ENCODE peak calls at places on chromosomes 4 and X, in ten cellular contexts. Y is GM04503; T is activated CD8-positive, alpha-beta memory T cell treated with anti-CD3 and anti-CD28 coated beads for 4 hours; S is activated naive CD4-positive, alpha-beta T cell treated with Interleukin-2 at 50 U/mL for 16 hours; W is IMR-90; C is NCI-H226; I is cardiac muscle cell; M is CD4-positive, CD25-positive, alpha-beta regulatory T cell; R is sigmoid colon; Q is activated gamma-delta T cell treated with Interleukin-2 at 50 U/mL for 16 hours. J is an unnamed sample.
A peak's percentile ranks its signal among the peaks of the same experiment; 100 is the strongest.

GRCh38 chr4:41146716-41147506 is 67.4 kb downstream of the APBB2 start:
- DNase-seq in C (no peak), Y (peak; percentile 34), S (no peak), R (no peak), Q (no peak), T (no peak), M (no peak), I (peak; percentile 46), W (peak; percentile 54), J (no peak)

GRCh38 chr4:125085-125820 is 952 bp downstream of the ZNF718 start:
- DNase-seq in W (peak; percentile 17), S (no peak), M (no peak), C (peak; percentile 53), Y (peak; percentile 3), R (no peak), I (peak; percentile 37), T (no peak), Q (peak; percentile 20), J (peak; percentile 42)

GRCh38 chr4:170007113-170007512 is 19.1 kb downstream of the MFAP3L start:
- DNase-seq in Q (no peak), S (no peak), C (no peak), R (no peak), W (no peak), T (no peak), M (no peak), Y (no peak), I (no peak), J (no peak)

GRCh38 chr4:2048831-2049230 is 10.3 kb upstream of the NAT8L start:
- DNase-seq in I (no peak), Q (no peak), T (no peak), S (no peak), Y (no peak), M (no peak), R (no peak), C (peak; percentile 39), W (no peak), J (no peak)

GRCh38 chr4:77818077-77818666 is 996 bp downstream of the CNOT6L start:
- DNase-seq in I (peak; percentile 87), C (peak; percentile 74), Q (peak; percentile 37), W (peak; percentile 83), R (peak; percentile 88), M (peak; percentile 33), Y (peak; percentile 47), T (no peak), S (peak; percentile 45), J (peak; percentile 58)

GRCh38 chr4:41531561-41532245 is 6.3 kb upstream of the LIMCH1 start:
- DNase-seq in R (no peak), Q (no peak), C (no peak), Y (no peak), W (no peak), S (no peak), T (no peak), M (no peak), I (no peak), J (no peak)

GRCh38 chrX:148422531-148422930 is 77.9 kb upstream of the AFF2 start:
- DNase-seq in T (no peak), C (no peak), Q (no peak), M (no peak), W (no peak), I (no peak), R (no peak), S (no peak), Y (no peak), J (no peak)

GRCh38 chr4:58163172-58163571 is 1053.0 kb upstream of the IGFBP7 start:
- DNase-seq in Q (no peak), S (no peak), I (no peak), R (no peak), C (no peak), W (no peak), M (no peak), Y (no peak), T (no peak), J (no peak)

GRCh38 chr4:111266937-111267336 is 644.1 kb upstream of the PITX2 start:
- DNase-seq in Q (no peak), M (no peak), T (no peak), R (no peak), S (no peak), W (no peak), C (no peak), I (no peak), Y (no peak), J (no peak)

GRCh38 chrX:53188763-53189162 is 36.2 kb downstream of the KDM5C start:
- DNase-seq in W (peak; percentile 39), M (no peak), I (no peak), C (no peak), S (peak; percentile 39), R (no peak), Q (no peak), Y (no peak), T (no peak), J (peak; percentile 25)

GRCh38 chr4:187016101-187016500 is 292.4 kb upstream of the FAT1 start:
- DNase-seq in S (no peak), T (no peak), I (no peak), W (no peak), C (no peak), M (no peak), Y (no peak), Q (no peak), R (no peak), J (no peak)

GRCh38 chr4:173765731-173766130 is 235.7 kb upstream of the HAND2 start:
- DNase-seq in S (no peak), Y (no peak), M (no peak), W (no peak), C (no peak), T (no peak), I (no peak), Q (no peak), R (no peak), J (no peak)

GRCh38 chr4:128427832-128428366 is 140.3 kb upstream of the PGRMC2 start:
- DNase-seq in C (peak; percentile 79), W (peak; percentile 68), T (no peak), R (no peak), S (no peak), I (peak; percentile 85), Q (no peak), Y (peak; percentile 32), M (no peak), J (no peak)

GRCh38 chr4:17613761-17614415 is 553 bp upstream of the MED28 start:
- DNase-seq in M (peak; percentile 14), R (peak; percentile 76), I (peak; percentile 68), W (peak; percentile 87), Y (peak; percentile 63), Q (no peak), T (no peak), C (peak; percentile 38), S (peak; percentile 16), J (peak; percentile 18)

GRCh38 chr4:67909910-67910905 is 26.4 kb upstream of the TMPRSS11D start:
- DNase-seq in T (no peak), M (no peak), Y (no peak), Q (no peak), C (no peak), S (no peak), R (no peak), W (peak; percentile 25), I (peak; percentile 46), J (no peak)

GRCh38 chr4:121728798-121729226 is 32.0 kb upstream of the ANXA5 start:
- DNase-seq in I (peak; percentile 57), T (no peak), S (no peak), Y (peak; percentile 97), W (peak; percentile 89), R (no peak), M (no peak), C (peak; percentile 69), Q (no peak), J (no peak)

GRCh38 chr4:2592572-2592971 is 56.1 kb downstream of the FAM193A start:
- DNase-seq in R (no peak), S (no peak), I (no peak), Y (no peak), C (no peak), T (no peak), W (no peak), M (no peak), Q (no peak), J (no peak)

GRCh38 chr4:4670869-4671268 is 129.0 kb upstream of the STX18 start:
- DNase-seq in T (no peak), C (no peak), R (no peak), W (no peak), Q (no peak), S (no peak), M (no peak), Y (no peak), I (no peak), J (no peak)

GRCh38 chrX:50206753-50207152 is 2.2 kb downstream of the CCNB3 start:
- DNase-seq in S (no peak), M (no peak), W (no peak), R (no peak), C (no peak), T (no peak), Q (no peak), I (no peak), Y (no peak), J (no peak)

GRCh38 chrX:109926743-109927662 is 75.9 kb upstream of the TMEM164 start:
- DNase-seq in C (no peak), I (no peak), R (no peak), Y (no peak), T (no peak), W (no peak), M (no peak), Q (no peak), S (no peak), J (no peak)

GRCh38 chrX:45799576-45799975 is 598.9 kb upstream of the DIPK2B start:
- DNase-seq in W (no peak), Y (no peak), T (no peak), Q (no peak), I (no peak), S (no peak), M (no peak), R (no peak), C (no peak), J (no peak)

GRCh38 chr4:141913928-141914327 is 277.5 kb downstream of the IL15 start:
- DNase-seq in T (no peak), Y (no peak), M (no peak), I (peak; percentile 23), W (peak; percentile 29), C (no peak), Q (no peak), S (no peak), R (no peak), J (no peak)

GRCh38 chrX:112734250-112734649 is 54.5 kb upstream of the LHFPL1 start:
- DNase-seq in W (peak; percentile 14), I (peak; percentile 1), C (no peak), M (no peak), Q (no peak), S (no peak), Y (no peak), R (no peak), T (no peak), J (no peak)

GRCh38 chr4:2007804-2008670 is 737 bp downstream of the NELFA start:
- DNase-seq in W (peak; percentile 9), C (no peak), S (no peak), I (peak; percentile 12), Q (no peak), M (no peak), Y (no peak), T (no peak), R (no peak), J (no peak)

GRCh38 chrX:48578661-48579128 is 4.4 kb downstream of the RBM3 start:
- DNase-seq in M (no peak), S (no peak), R (no peak), I (no peak), W (no peak), Y (no peak), C (no peak), Q (no peak), T (no peak), J (no peak)

GRCh38 chr4:81930506-81931238 is 443.1 kb downstream of the HNRNPD start:
- DNase-seq in T (no peak), Y (no peak), R (no peak), S (no peak), Q (no peak), C (no peak), W (no peak), M (no peak), I (no peak), J (no peak)

GRCh38 chrX:51891821-51892551 is 1.4 kb upstream of the MAGED1 start:
- DNase-seq in C (no peak), Q (no peak), I (peak; percentile 72), M (no peak), R (peak; percentile 74), S (no peak), W (peak; percentile 69), Y (peak; percentile 84), T (no peak), J (no peak)

GRCh38 chrX:45769919-45770582 is 569.4 kb upstream of the DIPK2B start:
- DNase-seq in T (no peak), W (peak; percentile 91), I (peak; percentile 90), M (peak; percentile 9), Q (no peak), C (peak; percentile 77), S (peak; percentile 60), Y (peak; percentile 73), R (peak; percentile 91), J (peak; percentile 49)

J was measured in activated CD4-positive, alpha-beta memory T cell treated with anti-CD3 and anti-CD28 coated beads, Interleukin-2, amount 10 ng/mL, durations not matched to agents 7 days and 5 days.